ENCODE peak calls at places on chromosomes 11 and 22, in four cellular contexts. J is H9, L is H1, K is mesendoderm. M is an unnamed sample.

GRCh38 chr11:1487091-1487850 is 692 bp upstream of the MOB2 start:
- DNase-seq in J (no peak), L (no peak), K (no peak), M (no peak)

GRCh38 chr11:75505966-75506692 is 19.6 kb downstream of the GDPD5 start:
- DNase-seq in J (no peak), L (no peak), K (no peak), M (no peak)

GRCh38 chr11:46414466-46414796 is 22.9 kb upstream of the CHRM4 start:
- DNase-seq in J (no peak), L (no peak), K (no peak), M (no peak)

GRCh38 chr22:23061471-23062280 is 8.6 kb upstream of the GNAZ start:
- DNase-seq in J (no peak), L (no peak), K (no peak), M (no peak)

GRCh38 chr11:44136176-44136945 is 40.9 kb downstream of the EXT2 start:
- DNase-seq in J (no peak), L (no peak), K (no peak), M (no peak)

GRCh38 chr22:39995346-39996252 is 845 bp downstream of the FAM83F start:
- DNase-seq in J (peak; percentile 43), L (no peak), K (peak; percentile 35), M (no peak)

GRCh38 chr11:3169235-3169951 is 4.3 kb upstream of the OSBPL5 start:
- DNase-seq in J (peak; percentile 73), L (no peak), K (peak; percentile 66), M (peak; percentile 73)

GRCh38 chr22:28930357-28931007 is 47.1 kb downstream of the ZNRF3 start:
- DNase-seq in J (no peak), L (no peak), K (peak; percentile 58), M (peak; percentile 21)

GRCh38 chr22:42033263-42034181 is 34.9 kb downstream of the WBP2NL start:
- DNase-seq in J (no peak), L (no peak), K (peak; percentile 4), M (no peak)

GRCh38 chr22:29370556-29370955 is 17.8 kb downstream of the AP1B1 start:
- DNase-seq in J (peak; percentile 39), L (peak; percentile 49), K (peak; percentile 81), M (no peak)

GRCh38 chr22:19848298-19849224 is 6.1 kb downstream of the GNB1L start:
- DNase-seq in J (no peak), L (no peak), K (no peak), M (no peak)

GRCh38 chr22:19359554-19360299 is 68.2 kb upstream of the CLTCL1 start:
- DNase-seq in J (no peak), L (no peak), K (no peak), M (no peak)

GRCh38 chr11:18013790-18014507 is 1.1 kb upstream of the SERGEF start:
- DNase-seq in J (peak; percentile 50), L (peak; percentile 48), K (peak; percentile 67), M (no peak)

GRCh38 chr22:31106651-31107205 is 640 bp downstream of the SELENOM start:
- DNase-seq in J (no peak), L (no peak), K (no peak), M (peak; percentile 55)

GRCh38 chr11:36186340-36186739 is 102.9 kb downstream of the COMMD9 start:
- DNase-seq in J (no peak), L (no peak), K (no peak), M (peak; percentile 87)

GRCh38 chr11:121131656-121132055 is 30.6 kb downstream of the TECTA start:
- DNase-seq in J (no peak), L (no peak), K (no peak), M (no peak)

GRCh38 chr22:46574438-46574992 is 37.1 kb upstream of the CELSR1 start:
- DNase-seq in J (no peak), L (no peak), K (no peak), M (no peak)

GRCh38 chr11:129894281-129895125 is 875 bp downstream of the NFRKB start:
- DNase-seq in J (no peak), L (no peak), K (no peak), M (peak; percentile 3)

GRCh38 chr11:84800755-84801346 is 826.3 kb downstream of the DLG2 start:
- DNase-seq in J (no peak), L (no peak), K (peak; percentile 45), M (peak; percentile 36)

GRCh38 chr11:34343153-34343552 is 14.7 kb downstream of the ABTB2 start:
- DNase-seq in J (no peak), L (no peak), K (no peak), M (peak; percentile 81)

GRCh38 chr11:250740-251299 is 14.0 kb downstream of the PSMD13 start:
- DNase-seq in J (peak; percentile 82), L (peak; percentile 94), K (peak; percentile 80), M (peak; percentile 42)

GRCh38 chr22:33909075-33909458 is 11.2 kb downstream of the LARGE1 start:
- DNase-seq in J (no peak), L (no peak), K (no peak), M (peak; percentile 84)

GRCh38 chr11:78740175-78741161 is 165.8 kb upstream of the NARS2 start:
- DNase-seq in J (no peak), L (no peak), K (peak; percentile 52), M (no peak)

GRCh38 chr22:44329179-44329796 is 16.5 kb upstream of the SHISAL1 start:
- DNase-seq in J (no peak), L (no peak), K (no peak), M (peak; percentile 27)

GRCh38 chr22:44328762-44329161 is 16.0 kb upstream of the SHISAL1 start:
- DNase-seq in J (no peak), L (no peak), K (no peak), M (no peak)

GRCh38 chr22:44326549-44326881 is 13.8 kb upstream of the SHISAL1 start:
- DNase-seq in J (no peak), L (no peak), K (no peak), M (no peak)

GRCh38 chr22:44330188-44330726 is 17.5 kb upstream of the SHISAL1 start:
- DNase-seq in J (no peak), L (no peak), K (no peak), M (no peak)

GRCh38 chr22:44328326-44328725 is 15.6 kb upstream of the SHISAL1 start:
- DNase-seq in J (no peak), L (no peak), K (no peak), M (no peak)
- H4K5ac ChIP-seq in J (no peak overlapping the region), L (no peak overlapping the region), K (no peak overlapping the region), M (no peak overlapping the region)

GRCh38 chr11:56817661-56818060 is 69.2 kb upstream of the OR9G4 start:
- DNase-seq in J (no peak), L (no peak), K (no peak), M (no peak)

GRCh38 chr11:56816259-56816658 is 67.8 kb upstream of the OR9G4 start:
- DNase-seq in J (no peak), L (no peak), K (no peak), M (no peak)

DNA sequence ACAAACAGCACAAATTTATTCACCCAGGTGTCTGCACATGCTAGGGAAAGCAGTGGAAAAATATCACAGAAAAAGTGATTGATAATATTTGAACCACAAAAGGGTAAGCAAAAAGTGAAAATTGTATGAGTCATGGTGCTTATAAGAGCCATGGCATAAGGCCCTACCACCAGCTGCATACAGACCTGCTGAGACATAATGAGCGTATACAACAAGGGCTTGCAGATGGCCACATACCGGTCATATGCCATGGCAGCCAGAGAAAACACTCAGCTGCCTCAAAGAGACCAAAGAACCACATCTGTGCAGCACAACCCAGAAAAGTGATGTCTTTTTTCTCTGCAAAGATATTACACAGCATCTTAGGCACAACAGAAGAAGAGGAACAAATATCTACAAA is 71.4 kb upstream of the OR9G4 start:
- DNase-seq in J (no peak), L (no peak), K (no peak), M (no peak)
- H4K5ac ChIP-seq in J (no peak overlapping the region), L (no peak overlapping the region), K (no peak overlapping the region), M (no peak overlapping the region)

DNA sequence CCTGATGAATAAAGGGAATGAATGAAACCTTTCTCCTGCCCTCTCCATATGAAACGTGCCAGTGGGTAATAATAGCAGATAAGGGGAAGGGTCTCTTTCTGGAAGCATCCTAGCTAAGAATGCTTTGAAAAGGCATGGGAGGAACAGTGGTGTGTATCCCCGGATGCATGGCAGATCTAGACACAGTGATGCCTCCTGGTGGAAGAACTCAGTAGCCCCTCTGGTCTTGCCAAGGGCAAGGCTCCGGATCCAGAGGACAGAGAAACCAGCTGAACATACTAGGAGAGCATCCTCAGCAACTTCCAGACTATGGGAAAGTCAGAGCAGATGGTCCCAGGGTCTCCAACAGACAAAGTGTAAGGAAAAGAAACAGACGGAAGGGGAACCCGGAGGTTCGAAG is 6.4 kb downstream of the BAIAP2L2 start:
- DNase-seq in J (no peak), L (peak; percentile 65), K (peak; percentile 76), M (peak; percentile 11)
- H4K5ac ChIP-seq in J (no peak overlapping the region), L (no peak overlapping the region), K (no peak overlapping the region), M (no peak overlapping the region)

DNA sequence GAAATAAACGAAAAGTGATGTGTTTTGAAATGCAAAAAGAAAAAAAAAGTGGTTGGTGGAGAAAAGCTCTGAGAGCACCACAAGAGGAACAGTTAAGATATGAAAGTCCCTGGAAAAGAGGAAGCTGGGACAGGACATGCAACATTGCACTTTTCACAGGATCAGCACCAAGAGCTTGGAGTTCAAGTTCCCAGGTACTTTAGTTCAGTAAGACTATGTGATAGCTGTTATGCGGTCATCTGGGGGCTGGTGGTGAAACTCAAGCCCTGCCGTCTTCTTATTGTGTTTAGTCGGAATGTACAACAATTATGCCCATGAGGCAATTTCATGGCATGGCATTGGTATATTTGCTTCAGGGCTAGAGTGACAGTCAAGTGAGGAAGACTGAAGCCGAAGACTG is 17.0 kb upstream of the MS4A4A start:
- DNase-seq in J (no peak), L (no peak), K (no peak), M (no peak)
- H4K5ac ChIP-seq in J (no peak overlapping the region), L (no peak overlapping the region), K (no peak overlapping the region), M (no peak overlapping the region)

DNA sequence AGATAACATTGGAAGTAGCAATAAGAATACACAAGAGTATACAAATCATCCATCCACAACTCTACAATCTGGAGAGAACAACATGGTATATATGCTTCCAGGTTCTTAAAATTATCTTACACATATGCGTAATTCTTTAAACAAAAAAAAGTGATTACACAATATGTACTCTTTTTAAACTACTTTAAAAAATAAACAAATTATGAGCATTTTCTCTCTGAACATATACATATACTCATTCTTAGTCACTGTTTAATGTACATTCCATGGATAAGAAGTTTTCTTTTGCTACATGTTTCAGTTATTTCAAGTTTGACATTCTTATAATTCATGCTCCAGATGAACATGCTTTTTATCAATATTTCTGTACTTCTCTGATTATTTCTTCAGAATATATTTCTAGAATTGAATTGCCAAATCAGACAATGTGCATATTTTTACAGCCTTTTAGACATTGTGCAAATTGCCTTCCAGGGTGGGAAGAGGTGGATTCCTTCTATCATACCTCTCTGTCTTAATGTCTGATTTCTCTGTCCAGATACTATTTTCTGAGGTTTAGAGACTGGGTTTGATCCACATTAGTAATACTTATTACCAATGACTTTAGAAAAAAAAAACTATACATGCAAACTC is 551.6 kb downstream of the METTL15 start:
- DNase-seq in J (no peak), L (no peak), K (no peak), M (peak; percentile 60)
- H4K5ac ChIP-seq in J (no peak overlapping the region), L (no peak overlapping the region), K (no peak overlapping the region), M (peak overlapping the region; percentile 92)

DNA sequence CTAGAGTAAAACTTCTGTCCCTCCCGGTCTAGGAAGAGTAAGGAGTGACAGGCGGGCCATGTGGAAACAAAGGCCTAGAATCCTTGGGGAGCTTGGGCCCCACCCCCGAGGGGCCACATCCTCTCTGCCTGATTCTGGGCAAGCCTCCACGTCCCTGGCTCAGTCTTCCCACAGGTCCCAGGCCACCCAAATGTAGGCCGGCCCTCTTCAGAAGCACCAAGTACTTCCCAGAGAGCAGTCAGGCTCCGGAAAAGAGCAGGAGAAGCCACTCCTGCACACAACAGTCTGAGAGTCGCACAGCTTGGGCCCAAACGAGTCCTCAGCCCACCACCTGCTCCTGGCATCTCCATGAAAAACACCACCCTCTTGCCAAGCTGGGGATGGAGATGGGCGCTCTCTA is 15.5 kb downstream of the EHD1 start:
- DNase-seq in J (no peak), L (no peak), K (no peak), M (no peak)
- H4K5ac ChIP-seq in J (no peak overlapping the region), L (no peak overlapping the region), K (no peak overlapping the region), M (peak overlapping the region; percentile 85)